ENCODE peak calls at places on chromosomes 13 and 19, in seven cellular contexts. B is AML-193; Z is adipocyte; V is AG04450; C is putamen; P is activated naive CD8-positive, alpha-beta T cell treated with anti-CD3 and anti-CD28 coated beads, Interleukin-2, amount 50 U/mL, for 24 hours; A is Calu3. U is an unnamed sample.

GRCh38 chr19:19531951-19532805 is 3.5 kb downstream of the YJEFN3 start:
- DNase-seq in P (peak), Z (peak), B (peak), C (peak), A (peak), V (no peak), U (no peak)

GRCh38 chr19:19493841-19494546 is 21.4 kb downstream of the TSSK6 start:
- DNase-seq in Z (no peak), A (no peak), P (no peak), C (no peak), B (no peak), V (no peak), U (no peak)

GRCh38 chr19:13794388-13794751 is 873 bp upstream of the ZSWIM4 start:
- DNase-seq in Z (peak), C (no peak), P (no peak), B (no peak), A (peak), V (peak), U (no peak)

GRCh38 chr13:95098916-95099315 is 202.3 kb downstream of the ABCC4 start:
- DNase-seq in B (no peak), Z (no peak), V (no peak), P (no peak), C (no peak), A (no peak), U (no peak)

GRCh38 chr19:46211201-46211881 is 18.2 kb upstream of the IGFL1 start:
- DNase-seq in P (no peak), B (no peak), Z (no peak), V (no peak), C (no peak), A (peak), U (no peak)

GRCh38 chr13:88701551-88701950 is 1030.4 kb downstream of the SLITRK5 start:
- DNase-seq in Z (no peak), V (no peak), C (no peak), P (no peak), B (no peak), A (no peak), U (no peak)

GRCh38 chr19:12821761-12822160 is 12.6 kb downstream of the RTBDN start:
- DNase-seq in C (no peak), Z (no peak), B (no peak), A (no peak), V (no peak), P (no peak), U (no peak)

GRCh38 chr13:45332831-45333219 is 8.2 kb downstream of the TPT1 start:
- DNase-seq in Z (no peak), C (no peak), B (no peak), V (no peak), A (no peak), P (no peak), U (no peak)

GRCh38 chr13:76512676-76513277 is 373.4 kb downstream of the KCTD12 start:
- DNase-seq in B (no peak), A (no peak), P (no peak), Z (peak), C (no peak), V (peak), U (peak)

GRCh38 chr13:50678464-50679162 is 164.9 kb downstream of the DLEU7 start:
- DNase-seq in V (no peak), Z (peak), C (no peak), P (no peak), A (peak), B (no peak), U (no peak)

GRCh38 chr13:102599451-102600012 is 2.7 kb downstream of the TPP2 start:
- DNase-seq in V (no peak), Z (no peak), A (no peak), B (peak), C (no peak), P (no peak), U (no peak)

GRCh38 chr19:55275851-55276719 is 3.8 kb downstream of the HSPBP1 start:
- DNase-seq in A (no peak), C (no peak), V (no peak), P (no peak), B (no peak), Z (no peak), U (no peak)

U was measured in brain pericyte.